ENCODE peak calls at places on chromosomes 11 and 22, in four cellular contexts. H is HCT116, K is GM12878, L is GM23338. A is an unnamed sample.

GRCh38 chr22:39351689-39352214 is 2.0 kb downstream of the SYNGR1 start:
- DNase-seq in K (peak; percentile 25), H (no peak), L (peak; percentile 64), A (peak; percentile 93)

GRCh38 chr11:20670932-20671403 is 1.6 kb downstream of the NELL1 start:
- DNase-seq in L (peak; percentile 67), K (no peak), H (no peak), A (no peak)

GRCh38 chr22:44107341-44107740 is 73.4 kb upstream of the PARVG start:
- DNase-seq in L (peak; percentile 82), H (no peak), K (no peak), A (peak; percentile 46)

GRCh38 chr11:129375731-129376657 is at the start of gene BARX2:
- DNase-seq in L (peak; percentile 86), H (peak; percentile 26), K (no peak), A (peak; percentile 90)

GRCh38 chr11:29318134-29318845 is 698.5 kb downstream of the KCNA4 start:
- DNase-seq in H (no peak), K (no peak), L (no peak), A (no peak)

GRCh38 chr22:21067075-21067900 is 21.5 kb downstream of the LRRC74B start:
- DNase-seq in K (no peak), L (no peak), H (no peak), A (no peak)

GRCh38 chr11:72972541-72973128 is 158.4 kb downstream of the ATG16L2 start:
- DNase-seq in L (no peak), K (no peak), H (no peak), A (peak; percentile 70)

GRCh38 chr22:28198692-28199091 is 279.6 kb upstream of the PITPNB start:
- DNase-seq in H (no peak), K (no peak), L (no peak), A (no peak)

GRCh38 chr22:19719055-19719482 is 4.3 kb upstream of the GP1BB start:
- DNase-seq in K (no peak), L (no peak), H (no peak), A (peak; percentile 93)

GRCh38 chr11:28110108-28110838 is 2.1 kb downstream of the METTL15 start:
- DNase-seq in L (peak; percentile 84), H (peak; percentile 65), K (peak; percentile 25), A (no peak)

GRCh38 chr11:85661972-85662664 is 2.8 kb downstream of the CREBZF start:
- DNase-seq in L (no peak), K (no peak), H (no peak), A (peak; percentile 45)

GRCh38 chr11:124707813-124708212 is 31.9 kb upstream of the NRGN start:
- DNase-seq in H (peak; percentile 15), L (no peak), K (no peak), A (no peak)

GRCh38 chr11:73404048-73404447 is 27.8 kb downstream of the RELT start:
- DNase-seq in H (peak; percentile 28), K (no peak), L (peak; percentile 73), A (peak; percentile 91)

GRCh38 chr11:117300301-117300700 is 9.2 kb downstream of the BACE1-AS start:
- DNase-seq in H (no peak), K (no peak), L (peak; percentile 63), A (peak; percentile 53)

GRCh38 chr11:101567086-101567485 is 16.7 kb downstream of the TRPC6 start:
- DNase-seq in H (no peak), K (no peak), L (peak; percentile 74), A (no peak)

GRCh38 chr11:78691215-78691614 is 116.6 kb upstream of the NARS2 start:
- DNase-seq in K (no peak), H (no peak), L (no peak), A (no peak)

GRCh38 chr11:85809881-85810280 is 1.1 kb downstream of the SYTL2 start:
- DNase-seq in L (peak; percentile 54), K (no peak), H (no peak), A (peak; percentile 86)

GRCh38 chr11:95256204-95256819 is 25.3 kb upstream of the SESN3 start:
- DNase-seq in L (no peak), K (no peak), H (no peak), A (no peak)

GRCh38 chr11:128862913-128863660 is 4.0 kb downstream of the KCNJ1 start:
- DNase-seq in K (no peak), L (no peak), H (no peak), A (peak; percentile 92)

GRCh38 chr11:12835286-12835685 is 161.1 kb downstream of the TEAD1 start:
- DNase-seq in H (no peak), L (no peak), K (no peak), A (no peak)

GRCh38 chr22:37739000-37739399 is 42.2 kb downstream of the TRIOBP start:
- DNase-seq in H (no peak), L (no peak), K (no peak), A (peak; percentile 98)

GRCh38 chr11:24064309-24064903 is 432.4 kb upstream of the LUZP2 start:
- DNase-seq in K (no peak), H (no peak), L (peak; percentile 8), A (no peak)

GRCh38 chr11:75563978-75564552 is 2.0 kb downstream of the SERPINH1 start:
- DNase-seq in H (no peak), K (no peak), L (peak; percentile 91), A (peak; percentile 97)
- H3K4me3 ChIP-seq in H (peak overlapping the region; percentile 77), K (no peak overlapping the region), L (peak overlapping the region; percentile 98), A (peak overlapping the region; percentile 98)

DNA sequence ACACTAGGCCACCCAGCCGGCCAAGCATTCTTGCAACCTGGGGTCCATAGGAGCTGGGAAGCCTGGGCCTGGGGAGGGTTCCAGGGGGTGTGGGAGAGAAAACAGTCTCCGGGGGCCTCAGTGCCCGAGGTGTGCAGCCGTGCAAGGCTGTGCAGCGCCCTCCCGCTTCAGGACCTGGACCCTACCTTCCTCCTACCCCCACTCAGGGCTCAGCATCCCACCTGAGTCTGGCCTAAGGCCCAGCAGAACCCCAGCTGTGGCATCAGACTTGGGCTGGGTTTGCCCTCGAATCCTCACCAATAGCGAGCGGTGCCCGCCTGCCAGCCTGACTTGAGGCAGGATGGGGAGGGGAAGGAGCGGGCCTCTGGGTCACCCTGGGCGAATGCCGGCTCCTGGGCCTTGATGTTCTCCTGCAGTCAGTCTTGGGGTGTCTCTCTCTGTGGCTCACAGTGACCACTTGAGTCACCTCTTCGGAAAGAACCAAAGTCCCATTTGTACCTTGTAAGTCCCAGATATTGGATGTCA is 53.6 kb upstream of the PPARA start:
- DNase-seq in H (no peak), K (no peak), L (no peak), A (no peak)
- H3K79me2 ChIP-seq in H (peaks cover 87% of the 10 kb centered on the region), K (no peaks in the 10 kb centered on the region), L (no peaks in the 10 kb centered on the region), A (peaks cover 97% of the 10 kb centered on the region)

DNA sequence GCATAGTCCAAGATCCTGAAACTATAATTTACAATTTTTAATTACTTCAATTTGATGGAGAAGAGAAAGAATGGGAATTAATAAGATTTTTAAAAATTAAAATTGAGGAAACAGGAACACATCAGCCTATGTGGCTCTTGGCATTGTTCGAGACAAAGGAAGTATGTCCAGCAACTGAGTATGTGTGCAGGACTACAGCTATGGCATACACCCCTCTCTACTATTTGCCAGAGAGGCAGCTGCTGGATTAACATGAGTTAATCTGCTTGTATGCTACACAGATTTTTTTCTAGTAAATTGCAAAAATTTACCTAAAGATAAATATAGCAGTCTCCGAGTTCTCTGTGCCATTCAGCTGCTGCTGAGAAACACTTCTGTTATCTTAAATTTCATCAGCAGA is 70.6 kb downstream of the PHF21A start:
- DNase-seq in H (no peak), K (no peak), L (no peak), A (no peak)
- H3K27ac ChIP-seq in H (no peak overlapping the region), K (no peak overlapping the region), L (peak overlapping the region; percentile 88), A (no peak overlapping the region)

GRCh38 chr11:65786008-65786785 is 666 bp upstream of the OVOL1 start:
- DNase-seq in K (no peak), H (no peak), L (peak; percentile 62), A (peak; percentile 93)
- H3K4me3 ChIP-seq in K (no peak overlapping the region), H (peak overlapping the region; percentile 36), L (peak overlapping the region; percentile 63), A (no peak overlapping the region)

GRCh38 chr11:111870113-111870512 is 1.3 kb downstream of the ALG9 start:
- DNase-seq in L (no peak), H (no peak), K (no peak), A (no peak)

GRCh38 chr11:111871693-111872161 is 346 bp upstream of the ALG9 start:
- DNase-seq in L (no peak), K (no peak), H (no peak), A (no peak)

GRCh38 chr11:111870522-111870886 is 877 bp downstream of the ALG9 start:
- DNase-seq in K (peak; percentile 17), L (no peak), H (no peak), A (no peak)

DNA sequence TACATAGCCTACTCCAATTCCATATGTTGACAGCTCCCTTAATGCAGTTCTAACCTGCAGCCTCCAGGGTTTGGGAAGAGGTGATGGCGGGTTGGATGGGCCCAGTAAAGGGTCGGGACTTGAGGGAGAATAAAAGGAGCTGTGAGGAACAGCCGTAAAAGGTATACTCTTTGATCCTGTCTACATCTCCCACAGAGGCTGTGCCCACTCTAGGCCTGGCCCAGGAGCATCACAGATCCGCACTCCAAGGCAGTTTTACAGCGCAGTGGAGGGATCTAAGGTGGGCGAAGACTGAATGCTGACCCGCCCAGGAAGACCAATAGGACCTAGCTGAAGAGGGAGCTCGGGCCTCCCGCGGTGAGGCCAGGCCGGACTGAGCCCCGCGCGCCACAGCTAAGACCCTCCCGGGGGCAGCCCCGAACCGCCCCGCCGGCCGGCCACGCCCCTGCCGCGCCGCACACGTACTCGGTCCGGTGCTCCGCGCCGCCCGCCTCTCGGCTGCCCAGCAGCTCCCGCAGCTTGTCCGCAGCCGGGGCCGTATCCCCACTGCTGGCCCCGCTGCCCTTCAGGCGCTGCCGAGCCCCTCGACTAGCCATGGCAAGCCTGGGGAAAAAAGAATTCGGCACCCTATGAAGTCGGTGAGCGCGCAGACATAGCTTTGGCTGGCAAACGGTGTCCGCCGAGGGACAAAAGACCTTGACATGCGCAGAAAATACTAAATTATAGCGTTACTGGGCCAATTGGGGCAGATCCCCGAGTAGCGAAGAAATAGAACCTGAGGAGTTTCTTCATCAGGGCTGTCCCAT is at the start of gene ALG9:
- DNase-seq in L (peak; percentile 84), H (peak; percentile 73), K (peak; percentile 56), A (peak; percentile 92)
- H3K79me2 ChIP-seq in L (no peaks in the 10 kb centered on the region), H (peaks cover 9% of the 10 kb centered on the region), K (peaks cover 10% of the 10 kb centered on the region), A (peaks cover 9% of the 10 kb centered on the region)

DNA sequence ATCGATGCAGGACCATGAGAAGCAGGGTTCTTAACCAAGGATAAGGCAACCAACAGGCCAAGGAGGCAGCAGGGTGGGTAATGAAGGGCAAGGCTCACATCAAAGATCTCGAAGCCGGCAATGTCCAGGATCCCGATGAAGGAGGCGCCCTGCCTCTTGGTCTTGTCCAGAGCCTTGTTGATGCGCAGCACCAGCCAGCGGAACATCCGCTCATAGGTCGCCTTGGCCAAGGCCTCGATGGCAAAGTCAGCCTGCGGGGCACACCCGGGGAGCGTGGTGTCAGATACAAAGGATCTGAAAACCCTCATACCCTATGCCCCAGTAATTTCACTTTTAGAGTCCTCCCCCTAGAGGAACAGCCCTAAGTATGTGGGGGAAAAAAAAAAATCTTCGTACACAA is 63.5 kb downstream of the APOL1 start:
- DNase-seq in L (no peak), H (no peak), K (no peak), A (no peak)
- H3K27ac ChIP-seq in L (no peak overlapping the region), H (no peak overlapping the region), K (no peak overlapping the region), A (no peak overlapping the region)

GRCh38 chr22:35947794-35948425 is 80.7 kb downstream of the RBFOX2 start:
- DNase-seq in K (no peak), H (no peak), L (no peak), A (no peak)
- H3K4me3 ChIP-seq in K (no peak overlapping the region), H (no peak overlapping the region), L (no peak overlapping the region), A (no peak overlapping the region)

A was measured in osteoblast.